ENCODE peak calls at places on chromosomes 12 and 14, in six cellular contexts. N is upper lobe of right lung, U is GM10248, B is progenitor cell of endocrine pancreas, T is activated B cell treated with CpG ODN at 0.5 μM for 24 hours, S is endodermal cell. Z is an unnamed sample.

GRCh38 chr12:120856980-120857379 is 47.2 kb downstream of the SPPL3 start:
- DNase-seq in U (no peak), B (no peak), S (no peak), T (no peak), N (no peak), Z (no peak)

GRCh38 chr14:67517083-67517482 is 16.0 kb upstream of the PLEKHH1 start:
- DNase-seq in S (peak), U (no peak), N (no peak), T (no peak), B (no peak), Z (no peak)

GRCh38 chr12:15563683-15564082 is 225.5 kb downstream of the EPS8 start:
- DNase-seq in T (no peak), B (no peak), U (no peak), N (no peak), S (no peak), Z (no peak)

GRCh38 chr12:66692170-66692569 is 13.3 kb upstream of the GRIP1 start:
- DNase-seq in N (no peak), U (no peak), S (no peak), B (no peak), T (no peak), Z (no peak)

GRCh38 chr12:131332224-131332623 is 378.5 kb downstream of the ADGRD1 start:
- DNase-seq in S (no peak), U (no peak), N (no peak), B (no peak), T (no peak), Z (no peak)

GRCh38 chr12:48820406-48820805 is 2.1 kb downstream of the CACNB3 start:
- DNase-seq in N (no peak), S (no peak), U (no peak), B (no peak), T (no peak), Z (no peak)

GRCh38 chr14:68307769-68308168 is 485.1 kb downstream of the ZFP36L1 start:
- DNase-seq in B (no peak), U (no peak), T (no peak), S (no peak), N (no peak), Z (no peak)

GRCh38 chr12:44509471-44509870 is 366.6 kb downstream of the NELL2 start:
- DNase-seq in T (no peak), N (no peak), B (no peak), S (no peak), U (no peak), Z (no peak)

GRCh38 chr14:49767473-49768300 is at the start of gene KLHDC2:
- DNase-seq in B (peak), S (peak), U (peak), N (peak), T (peak), Z (peak)

GRCh38 chr14:23121401-23121800 is 2.3 kb upstream of the CEBPE start:
- DNase-seq in T (peak), B (no peak), N (no peak), S (peak), U (peak), Z (no peak)

GRCh38 chr14:74974364-74975058 is 19.1 kb upstream of the PGF start:
- DNase-seq in T (no peak), B (no peak), N (no peak), U (no peak), S (peak), Z (no peak)

GRCh38 chr14:23579739-23580138 is 1.1 kb upstream of the JPH4 start:
- DNase-seq in U (no peak), T (no peak), N (no peak), S (no peak), B (no peak), Z (no peak)

GRCh38 chr12:45966486-45966885 is 23.9 kb downstream of the SCAF11 start:
- DNase-seq in U (no peak), S (no peak), B (no peak), N (no peak), T (no peak), Z (no peak)

GRCh38 chr14:52706286-52706685 is 714 bp upstream of the PSMC6 start:
- DNase-seq in S (no peak), N (no peak), U (peak), T (no peak), B (no peak), Z (no peak)

GRCh38 chr12:28172434-28173030 is 17.7 kb upstream of the CCDC91 start:
- DNase-seq in B (no peak), U (no peak), N (no peak), S (peak), T (no peak), Z (no peak)

GRCh38 chr12:123089631-123090353 is 61.1 kb downstream of the PITPNM2 start:
- DNase-seq in N (no peak), B (no peak), T (no peak), U (no peak), S (no peak), Z (no peak)

GRCh38 chr12:65911321-65911720 is 87.0 kb downstream of the HMGA2 start:
- DNase-seq in S (no peak), N (no peak), T (no peak), B (no peak), U (no peak), Z (no peak)

GRCh38 chr12:22700126-22700525 is 75.2 kb downstream of the ETNK1 start:
- DNase-seq in S (no peak), U (no peak), B (no peak), N (no peak), T (no peak), Z (no peak)

GRCh38 chr12:125091401-125091800 is 26.2 kb downstream of the AACS start:
- DNase-seq in N (no peak), T (no peak), U (no peak), B (no peak), S (no peak), Z (no peak)

GRCh38 chr14:50762001-50762930 is 68.7 kb downstream of the NIN start:
- DNase-seq in S (no peak), N (no peak), B (no peak), U (peak), T (no peak), Z (no peak)

GRCh38 chr12:113713156-113713555 is 241.5 kb upstream of the LHX5 start:
- DNase-seq in S (no peak), T (no peak), U (no peak), B (no peak), N (no peak), Z (no peak)

GRCh38 chr12:78931466-78931990 is 67.0 kb downstream of the SYT1 start:
- DNase-seq in T (no peak), S (no peak), U (no peak), B (no peak), N (no peak), Z (no peak)

GRCh38 chr12:49824416-49824815 is 3.8 kb downstream of the NCKAP5L start:
- DNase-seq in B (no peak), N (no peak), S (no peak), U (no peak), T (no peak), Z (no peak)

GRCh38 chr12:24823808-24824515 is 124.9 kb downstream of the BCAT1 start:
- DNase-seq in S (no peak), T (no peak), N (no peak), U (peak), B (no peak), Z (no peak)

GRCh38 chr12:117071009-117071408 is 28.2 kb downstream of the TESC start:
- DNase-seq in N (no peak), S (no peak), B (no peak), T (no peak), U (no peak), Z (no peak)

GRCh38 chr12:106680280-106680679 is 94.2 kb upstream of the RIC8B start:
- DNase-seq in U (no peak), T (no peak), S (no peak), B (no peak), N (no peak), Z (no peak)

GRCh38 chr12:117060927-117061300 is 38.3 kb downstream of the TESC start:
- DNase-seq in T (no peak), S (no peak), N (no peak), U (no peak), B (no peak), Z (no peak)

GRCh38 chr12:114668151-114668891 is 15.7 kb downstream of the TBX3 start:
- DNase-seq in N (peak), S (peak), T (no peak), B (peak), U (peak), Z (peak)

DNA sequence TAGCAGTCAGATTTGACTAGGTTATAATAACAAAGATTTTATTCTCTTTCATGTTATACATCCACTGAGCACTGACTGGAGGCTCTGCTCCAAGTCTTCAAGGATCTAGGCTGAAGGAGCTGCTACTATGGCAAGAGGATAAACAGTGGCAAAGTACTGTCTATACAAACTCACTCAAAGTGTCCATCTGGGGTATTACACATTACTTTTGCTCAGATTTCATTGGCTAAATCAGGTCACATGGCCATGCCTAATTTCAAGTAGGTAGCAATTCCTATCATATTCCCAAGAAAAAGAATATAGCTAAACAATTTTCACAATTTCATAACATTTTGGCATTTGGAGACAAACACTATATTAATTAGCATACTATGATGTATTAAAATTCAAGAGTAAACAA is 40.9 kb downstream of the CDK17 start:
- DNase-seq in T (no peak), S (no peak), U (no peak), N (no peak), B (no peak), Z (no peak)
- TF ChIP-seq CTCF in T (no peak), S (peak), U (no peak), N (no peak), B (no peak), Z (peak)

DNA sequence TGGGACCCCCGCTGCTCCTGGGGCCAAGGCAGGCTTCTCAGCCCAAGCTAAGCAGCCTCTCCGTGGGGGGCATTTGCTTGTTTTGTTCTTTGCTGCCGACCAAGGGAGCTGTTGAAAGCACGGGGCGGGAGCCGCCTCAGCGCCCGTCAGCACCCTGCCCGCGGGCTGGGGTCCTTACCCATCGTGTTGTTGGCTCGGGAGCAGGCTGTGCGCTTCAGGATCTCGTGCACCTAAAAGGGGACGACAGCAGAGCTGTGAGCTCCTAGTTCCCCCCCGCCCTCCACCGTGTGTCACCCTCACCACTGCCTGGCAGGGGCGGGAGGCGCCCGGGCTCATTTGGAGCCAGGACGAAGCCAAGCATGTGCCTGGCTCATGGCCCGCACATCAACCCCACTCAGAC is 117.5 kb downstream of the ANO2 start:
- DNase-seq in S (peak), T (no peak), B (no peak), N (no peak), U (no peak), Z (no peak)
- TF ChIP-seq CTCF in S (no peak), T (no peak), B (no peak), N (no peak), U (no peak), Z (no peak)

GRCh38 chr14:70107309-70107708 is 81.4 kb downstream of the SLC8A3 start:
- DNase-seq in T (no peak), S (no peak), B (no peak), U (no peak), N (no peak), Z (no peak)
- TF ChIP-seq CTCF in T (no peak), S (no peak), B (no peak), U (no peak), N (no peak), Z (no peak)

DNA sequence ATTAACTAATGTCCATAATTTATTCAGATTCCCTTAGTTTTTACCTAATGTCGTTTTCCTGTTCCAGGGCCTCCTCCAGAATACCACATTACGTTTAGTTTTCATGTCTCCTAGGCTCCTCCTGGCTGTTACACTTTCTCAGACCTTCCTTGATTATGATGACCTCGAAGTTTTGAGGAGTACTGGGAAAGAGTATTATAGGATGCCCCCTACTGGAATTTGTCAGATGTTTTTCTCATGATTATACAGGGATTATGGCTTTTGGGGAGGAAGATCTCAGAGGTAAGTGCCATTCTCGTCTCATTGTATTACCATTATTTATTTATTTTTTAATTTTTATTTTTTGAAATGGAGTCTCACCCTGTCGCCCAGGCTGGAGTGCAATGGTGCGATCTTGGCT is 17.7 kb upstream of the C1S start:
- DNase-seq in N (no peak), S (no peak), B (no peak), T (no peak), U (no peak), Z (no peak)
- TF ChIP-seq CTCF in N (peak), S (peak), B (peak), T (no peak), U (peak), Z (peak)

DNA sequence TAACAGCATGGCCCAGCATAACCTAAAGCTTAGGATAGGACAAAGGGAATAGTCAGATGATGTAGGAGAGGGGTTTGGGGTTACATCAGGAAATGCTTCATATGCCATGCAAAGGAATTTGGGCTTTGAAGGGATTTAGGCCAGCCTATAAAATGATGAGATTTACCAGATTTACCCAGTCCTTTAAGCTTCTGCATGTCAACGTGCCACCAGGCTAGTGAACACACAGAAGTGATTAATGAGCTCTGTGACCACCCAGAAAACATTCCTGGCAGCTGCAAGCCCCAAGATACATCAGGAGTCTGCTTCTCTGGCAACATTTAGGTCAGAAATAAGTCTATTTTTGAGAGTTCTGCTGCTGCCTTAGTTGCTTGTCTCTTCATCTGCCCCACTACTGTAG is 118.3 kb downstream of the LRIG3 start:
- DNase-seq in B (no peak), T (no peak), N (no peak), S (no peak), U (no peak), Z (no peak)
- TF ChIP-seq CTCF in B (no peak), T (no peak), N (no peak), S (no peak), U (no peak), Z (no peak)

Z was measured in type B pancreatic cell.